ENCODE peak calls at places on chromosomes 3 and 15, in four cellular contexts. G is progenitor cell of endocrine pancreas, Y is fibroblast of pulmonary artery, J is fibroblast of lung. I is an unnamed sample.

GRCh38 chr3:123636431-123636841 is 51.6 kb upstream of the HACD2 start:
- DNase-seq in J (no peak), G (peak), Y (no peak), I (no peak)

GRCh38 chr15:70845616-70846360 is 8.2 kb downstream of the LARP6 start:
- DNase-seq in G (no peak), J (no peak), Y (no peak), I (no peak)

GRCh38 chr3:169583269-169583668 is 80.2 kb downstream of the MECOM start:
- DNase-seq in Y (no peak), G (no peak), J (no peak), I (no peak)

GRCh38 chr15:81968691-81969090 is 77.1 kb downstream of the MEX3B start:
- DNase-seq in Y (no peak), G (no peak), J (no peak), I (no peak)

GRCh38 chr15:25093455-25094029 is 138.8 kb downstream of the SNRPN start:
- DNase-seq in Y (no peak), J (no peak), G (no peak), I (no peak)

GRCh38 chr3:174218011-174218410 is 641.1 kb upstream of the NAALADL2 start:
- DNase-seq in Y (no peak), G (no peak), J (no peak), I (no peak)

GRCh38 chr3:42763023-42763422 is 10.0 kb downstream of the CCDC13 start:
- DNase-seq in Y (peak), G (no peak), J (peak), I (no peak)

GRCh38 chr3:80000022-80000421 is 232.2 kb upstream of the ROBO1 start:
- DNase-seq in J (no peak), Y (no peak), G (no peak), I (no peak)

GRCh38 chr3:48428863-48429415 is 947 bp downstream of the PLXNB1 start:
- DNase-seq in G (peak), J (peak), Y (no peak), I (no peak)

GRCh38 chr3:123349566-123350450 is 99.1 kb downstream of the ADCY5 start:
- DNase-seq in G (no peak), J (no peak), Y (no peak), I (no peak)

GRCh38 chr3:72324253-72324811 is 523.9 kb downstream of the SHQ1 start:
- DNase-seq in Y (no peak), J (no peak), G (no peak), I (no peak)

GRCh38 chr3:48619541-48620524 is 1.7 kb downstream of the TMEM89 start:
- DNase-seq in J (no peak), G (no peak), Y (no peak), I (no peak)

GRCh38 chr15:36106640-36107335 is 472.6 kb upstream of the CDIN1 start:
- DNase-seq in G (no peak), Y (peak), J (no peak), I (no peak)

GRCh38 chr3:64011685-64012084 is 11.6 kb downstream of the PSMD6 start:
- DNase-seq in G (no peak), Y (peak), J (peak), I (no peak)

GRCh38 chr3:40574661-40575060 is 49.9 kb downstream of the ZNF621 start:
- DNase-seq in G (no peak), Y (no peak), J (peak), I (no peak)

GRCh38 chr15:45630958-45631691 is 3.7 kb upstream of the SQOR start:
- DNase-seq in Y (peak), G (no peak), J (peak), I (no peak)

GRCh38 chr3:197750396-197750831 is 731 bp downstream of the FYTTD1 start:
- DNase-seq in Y (peak), J (peak), G (peak), I (peak)

GRCh38 chr3:16506451-16506850 is 7.0 kb downstream of the RFTN1 start:
- DNase-seq in J (no peak), G (no peak), Y (no peak), I (no peak)

GRCh38 chr3:196227629-196228493 is 11.5 kb downstream of the SLC51A start:
- DNase-seq in Y (peak), G (no peak), J (peak), I (no peak)

GRCh38 chr3:5806192-5806591 is 618.7 kb downstream of the EDEM1 start:
- DNase-seq in J (no peak), G (no peak), Y (no peak), I (no peak)

GRCh38 chr3:46656778-46657556 is 36.5 kb downstream of the ALS2CL start:
- DNase-seq in Y (no peak), J (no peak), G (no peak), I (no peak)

GRCh38 chr3:108099679-108100428 is 9.0 kb upstream of the CD47 start:
- DNase-seq in G (no peak), J (no peak), Y (no peak), I (peak)

GRCh38 chr3:32969656-32970055 is 18.2 kb downstream of the CCR4 start:
- DNase-seq in Y (no peak), J (peak), G (no peak), I (no peak)

GRCh38 chr3:110180733-110181132 is 843.4 kb upstream of the DPPA4 start:
- DNase-seq in Y (peak), G (no peak), J (peak), I (no peak)

GRCh38 chr3:52593103-52593502 is 56.7 kb downstream of the UQCC5 start:
- DNase-seq in Y (no peak), G (no peak), J (no peak), I (no peak)

GRCh38 chr3:30354972-30355371 is 251.4 kb upstream of the TGFBR2 start:
- DNase-seq in J (peak), Y (no peak), G (no peak), I (no peak)

I was measured in immature natural killer cell.